ENCODE peak calls at places on chromosomes 3 and 15, in six cellular contexts. H, M, Z, O, T and L are unnamed samples.

GRCh38 chr3:137134431-137134830 is 176.6 kb downstream of the IL20RB start:
- DNase-seq in M (no peak), T (no peak), O (no peak), H (no peak), Z (no peak), L (no peak)

GRCh38 chr3:46213201-46213600 is 5.1 kb upstream of the CCR1 start:
- DNase-seq in Z (no peak), O (no peak), M (no peak), H (no peak), T (no peak), L (no peak)

GRCh38 chr15:88331291-88331690 is 74.8 kb upstream of the NTRK3 start:
- DNase-seq in H (peak; percentile 33), M (peak; percentile 23), O (no peak), T (no peak), Z (peak; percentile 31), L (no peak)

GRCh38 chr15:92044510-92044909 is 191.0 kb downstream of the SLCO3A1 start:
- DNase-seq in Z (no peak), T (no peak), M (no peak), H (no peak), O (no peak), L (no peak)

GRCh38 chr3:13280122-13280790 is 139.9 kb downstream of the NUP210 start:
- DNase-seq in T (peak; percentile 28), O (no peak), M (no peak), H (no peak), Z (no peak), L (no peak)

GRCh38 chr3:24550588-24550987 is 55.9 kb upstream of the THRB start:
- DNase-seq in Z (peak; percentile 1), T (no peak), M (no peak), H (peak; percentile 89), O (no peak), L (no peak)

GRCh38 chr3:196684548-196685407 is 27.3 kb downstream of the CEP19 start:
- DNase-seq in M (peak; percentile 68), Z (peak; percentile 20), H (peak; percentile 80), T (peak; percentile 70), O (peak; percentile 64), L (peak; percentile 16)

GRCh38 chr3:72573051-72573450 is 275.2 kb downstream of the SHQ1 start:
- DNase-seq in H (no peak), M (no peak), T (no peak), Z (no peak), O (no peak), L (no peak)

GRCh38 chr3:174337227-174337626 is 521.9 kb upstream of the NAALADL2 start:
- DNase-seq in O (no peak), Z (no peak), M (no peak), T (no peak), H (no peak), L (no peak)

GRCh38 chr3:159902531-159903314 is 85.9 kb upstream of the IL12A start:
- DNase-seq in T (no peak), H (no peak), M (no peak), O (no peak), Z (no peak), L (no peak)
- H3K4me3 ChIP-seq in T (no peak overlapping the region), H (no peak overlapping the region), M (no peak overlapping the region), O (no peak overlapping the region), Z (no peak overlapping the region), L (no peak overlapping the region)

DNA sequence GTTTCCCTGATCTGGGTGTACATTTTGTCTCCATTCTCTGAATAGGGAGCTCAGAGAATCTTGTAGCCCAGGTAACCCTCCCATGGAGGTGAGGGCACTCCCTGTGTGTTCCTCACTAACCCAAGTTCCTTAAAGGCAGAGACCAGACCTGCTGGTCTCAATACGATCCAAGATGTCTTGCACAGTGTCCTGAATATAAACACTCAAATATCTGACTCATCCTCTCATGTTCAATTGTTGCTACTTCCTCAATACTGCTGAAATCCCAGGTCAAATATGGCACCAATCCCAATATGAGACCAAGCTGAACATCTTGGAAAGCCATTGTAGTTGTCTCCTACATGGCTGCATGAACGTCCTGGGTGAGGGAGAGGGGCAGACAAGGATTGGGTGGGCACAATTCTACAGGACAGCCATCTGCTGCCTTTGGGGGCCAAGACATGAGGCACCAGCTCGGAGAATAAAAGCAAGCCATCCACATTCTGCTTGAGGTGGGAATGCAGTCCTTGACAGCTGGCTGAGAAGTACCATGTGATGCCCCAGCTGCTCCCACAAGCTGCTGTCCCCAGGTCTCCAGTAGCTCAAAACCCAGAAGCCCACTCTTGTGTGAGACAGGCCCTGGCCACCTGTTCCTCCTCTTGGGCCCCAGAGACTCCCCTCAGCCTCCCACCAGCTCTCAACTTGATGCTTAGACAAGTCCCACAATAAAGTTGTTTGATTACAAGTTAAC is 18.2 kb downstream of the TBC1D2B start:
- DNase-seq in O (no peak), T (peak; percentile 59), M (no peak), H (peak; percentile 11), Z (no peak), L (no peak)
- H3K4me1 ChIP-seq in O (peaks cover 77% of the 10 kb centered on the region), T (no peaks in the 10 kb centered on the region), M (peaks cover 80% of the 10 kb centered on the region), H (peaks cover 21% of the 10 kb centered on the region), Z (peaks cover 34% of the 10 kb centered on the region), L (peaks cover 73% of the 10 kb centered on the region)

GRCh38 chr3:71127463-71128243 is 455.9 kb downstream of the FOXP1 start:
- DNase-seq in Z (peak; percentile 84), T (no peak), H (no peak), M (no peak), O (no peak), L (no peak)
- H3K27ac ChIP-seq in Z (peak overlapping the region; percentile 87), T (peak overlapping the region; percentile 84), H (no peak overlapping the region), M (peak overlapping the region; percentile 81), O (peak overlapping the region; percentile 92), L (peak overlapping the region; percentile 76)

GRCh38 chr15:85685366-85685765 is 109.4 kb downstream of the KLHL25 start:
- DNase-seq in M (no peak), T (no peak), Z (no peak), O (no peak), H (no peak), L (no peak)

GRCh38 chr15:85681391-85681790 is 113.3 kb downstream of the KLHL25 start:
- DNase-seq in O (no peak), T (no peak), M (no peak), Z (no peak), H (no peak), L (no peak)

GRCh38 chr15:85688703-85689102 is 106.0 kb downstream of the KLHL25 start:
- DNase-seq in M (no peak), O (no peak), T (no peak), Z (no peak), H (no peak), L (no peak)

GRCh38 chr15:85687329-85687728 is 107.4 kb downstream of the KLHL25 start:
- DNase-seq in T (no peak), H (no peak), Z (no peak), M (no peak), O (no peak), L (no peak)

GRCh38 chr15:85684174-85684710 is 110.5 kb downstream of the KLHL25 start:
- DNase-seq in Z (no peak), O (no peak), T (no peak), M (no peak), H (no peak), L (no peak)
- H3K4me3 ChIP-seq in Z (no peak overlapping the region), O (no peak overlapping the region), T (no peak overlapping the region), M (no peak overlapping the region), H (no peak overlapping the region), L (no peak overlapping the region)

DNA sequence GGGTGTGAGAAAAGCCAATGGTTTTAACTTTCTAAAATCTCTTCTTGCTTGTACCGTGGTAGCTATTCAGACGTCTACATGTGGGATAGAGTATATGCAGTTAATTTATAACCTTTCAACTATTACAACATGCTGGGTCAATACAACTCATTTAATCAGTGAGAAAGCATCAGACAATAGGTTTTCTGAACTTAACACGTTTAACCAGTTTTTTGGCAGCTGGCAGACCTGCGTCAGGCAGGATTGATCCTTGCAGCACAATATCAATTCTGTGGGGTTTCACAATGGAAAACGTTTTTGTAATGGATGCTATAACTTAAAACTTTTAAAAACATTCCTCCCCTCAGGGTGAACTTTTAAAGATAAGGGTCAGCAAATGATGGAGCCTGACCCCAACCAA is 6.5 kb downstream of the GNB5 start:
- DNase-seq in O (no peak), H (no peak), T (no peak), Z (no peak), M (peak; percentile 46), L (no peak)
- H3K4me1 ChIP-seq in O (no peaks in the 10 kb centered on the region), H (no peaks in the 10 kb centered on the region), T (no peaks in the 10 kb centered on the region), Z (peaks cover 6% of the 10 kb centered on the region), M (peaks cover 50% of the 10 kb centered on the region), L (peaks cover 4% of the 10 kb centered on the region)

DNA sequence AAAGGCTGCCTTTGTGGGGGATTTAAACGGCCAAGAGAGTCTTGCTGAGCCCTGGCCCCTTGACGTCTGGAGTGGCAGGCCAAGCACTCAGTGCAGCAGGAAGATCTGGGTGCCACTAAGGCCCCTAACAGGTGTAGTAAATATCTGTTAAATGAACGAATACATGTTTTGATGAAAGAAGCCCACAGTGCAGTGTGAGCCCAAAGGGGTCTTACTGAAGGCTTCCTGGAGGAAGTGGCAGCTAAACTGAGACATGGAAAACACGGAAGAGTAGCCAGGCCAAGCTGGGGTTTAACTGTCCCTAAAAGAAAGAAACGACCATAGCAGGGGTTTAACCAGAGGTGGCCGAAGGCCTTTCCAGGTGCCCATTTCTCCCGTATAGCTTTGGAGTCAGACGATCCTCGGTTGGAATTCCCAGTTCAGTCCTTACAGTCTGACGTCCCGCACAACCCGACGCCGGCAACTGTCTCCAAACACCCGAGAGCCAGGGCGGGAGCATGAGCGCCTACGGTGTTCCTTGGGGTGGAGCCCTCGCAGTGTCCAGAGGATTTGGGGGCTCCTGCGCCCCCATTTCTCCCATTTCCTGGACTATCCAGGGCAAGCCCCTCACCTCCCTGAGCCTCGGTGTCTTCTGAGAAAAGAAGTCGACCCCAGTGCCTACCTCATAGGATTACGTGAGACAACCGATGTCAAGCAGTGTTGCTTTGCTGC is 910 bp upstream of the ABHD6 start:
- DNase-seq in Z (no peak), O (no peak), M (peak; percentile 17), H (peak; percentile 8), T (no peak), L (no peak)
- H3K27ac ChIP-seq in Z (peak overlapping the region; percentile 14), O (peak overlapping the region; percentile 93), M (peak overlapping the region; percentile 48), H (no peak overlapping the region), T (peak overlapping the region; percentile 66), L (peak overlapping the region; percentile 87)